ENCODE peak calls at places on chromosomes 1 and 21, in ten cellular contexts. T is CD4-positive, alpha-beta memory T cell; G is effector CD4-positive, alpha-beta T cell; U is T-helper 9 cell; V is colonic mucosa; N is Panc1; M is activated T-helper 9 cell treated with anti-CD3 and anti-CD28 coated beads, Interleukin-2, amount 50 U/mL, for 16 hours; K is SK-N-DZ; R is HCT116; J is CD8-positive, alpha-beta memory T cell. L is an unnamed sample.
A peak's percentile ranks its signal among the peaks of the same experiment; 100 is the strongest.

GRCh38 chr1:38746966-38747600 is 112.5 kb downstream of the RRAGC start:
- DNase-seq in T (no peak), G (no peak), U (no peak), M (no peak), J (no peak), V (no peak), R (no peak), K (no peak), N (no peak), L (peak; percentile 43)

GRCh38 chr1:168918860-168919741 is 187.4 kb upstream of the ATP1B1 start:
- DNase-seq in V (no peak), T (no peak), R (no peak), K (no peak), G (no peak), U (no peak), N (no peak), M (no peak), J (no peak), L (no peak)

GRCh38 chr1:9615316-9616063 is 26.8 kb downstream of the TMEM201 start:
- DNase-seq in R (peak; percentile 18), V (peak; percentile 43), M (peak; percentile 26), U (no peak), G (no peak), T (peak; percentile 50), N (peak; percentile 35), J (peak; percentile 25), K (no peak), L (no peak)

GRCh38 chr1:224684920-224685547 is 68.9 kb downstream of the CNIH3 start:
- DNase-seq in V (no peak), N (no peak), M (no peak), R (no peak), G (no peak), J (no peak), U (no peak), K (peak; percentile 50), T (no peak), L (no peak)

GRCh38 chr1:183968386-183968785 is 69.1 kb downstream of the COLGALT2 start:
- DNase-seq in V (no peak), K (no peak), M (no peak), J (no peak), G (no peak), T (no peak), N (no peak), R (no peak), U (no peak), L (no peak)

GRCh38 chr1:245588250-245588649 is 433.5 kb downstream of the KIF26B start:
- DNase-seq in R (no peak), T (no peak), V (no peak), M (no peak), G (no peak), N (no peak), J (no peak), U (no peak), K (peak; percentile 37), L (no peak)

GRCh38 chr1:8712413-8713229 is 104.8 kb downstream of the RERE start:
- DNase-seq in N (peak; percentile 73), R (no peak), J (no peak), U (no peak), V (no peak), K (peak; percentile 32), G (no peak), T (no peak), M (no peak), L (peak; percentile 70)

GRCh38 chr21:42474982-42475381 is 21.0 kb downstream of the RSPH1 start:
- DNase-seq in G (no peak), V (no peak), T (no peak), M (no peak), K (no peak), R (no peak), U (no peak), N (no peak), J (no peak), L (no peak)

GRCh38 chr1:47569681-47570470 is 132.0 kb downstream of the FOXD2 start:
- DNase-seq in V (peak; percentile 59), U (no peak), R (peak; percentile 79), T (no peak), K (no peak), N (peak; percentile 58), G (no peak), J (no peak), M (no peak), L (peak; percentile 74)

GRCh38 chr21:17679002-17679600 is 66.4 kb upstream of the BTG3 start:
- DNase-seq in N (peak; percentile 45), M (no peak), G (peak; percentile 15), K (peak; percentile 65), U (no peak), J (peak; percentile 59), V (no peak), T (peak; percentile 66), R (peak; percentile 37), L (peak; percentile 74)

GRCh38 chr1:209603877-209604276 is 20.4 kb downstream of the CAMK1G start:
- DNase-seq in T (no peak), J (no peak), G (no peak), N (no peak), R (no peak), U (no peak), M (no peak), V (no peak), K (no peak), L (no peak)

GRCh38 chr1:243595527-243596206 is 254.4 kb downstream of the AKT3 start:
- DNase-seq in V (no peak), J (no peak), T (no peak), G (no peak), M (no peak), N (no peak), K (no peak), U (no peak), R (no peak), L (no peak)

GRCh38 chr1:163063131-163064059 is 5.8 kb upstream of the RGS4 start:
- DNase-seq in G (no peak), U (no peak), M (no peak), R (no peak), N (no peak), V (no peak), J (no peak), T (no peak), K (no peak), L (no peak)

GRCh38 chr1:96236156-96236739 is 485.3 kb upstream of the PTBP2 start:
- DNase-seq in K (peak; percentile 49), V (peak; percentile 18), N (peak; percentile 43), R (peak; percentile 43), U (no peak), T (no peak), M (no peak), G (no peak), J (no peak), L (peak; percentile 50)

GRCh38 chr1:118504231-118504644 is 319.2 kb upstream of the SPAG17 start:
- DNase-seq in J (no peak), M (no peak), G (no peak), N (no peak), R (no peak), K (no peak), U (no peak), V (no peak), T (no peak), L (peak; percentile 85)

GRCh38 chr21:21064353-21064752 is 66.1 kb downstream of the NCAM2 start:
- DNase-seq in J (no peak), U (no peak), K (no peak), T (no peak), R (no peak), M (no peak), N (no peak), G (no peak), V (no peak), L (no peak)

GRCh38 chr1:1833916-1834325 is 55.7 kb upstream of the NADK start:
- DNase-seq in J (no peak), M (no peak), V (no peak), R (no peak), U (no peak), G (no peak), N (no peak), K (no peak), T (no peak), L (no peak)

GRCh38 chr1:82152356-82153281 is 351.9 kb downstream of the ADGRL2 start:
- DNase-seq in M (no peak), G (no peak), J (no peak), U (no peak), R (no peak), V (no peak), N (no peak), K (no peak), T (no peak), L (no peak)

GRCh38 chr1:242524571-242525359 is at the start of gene PLD5:
- DNase-seq in V (no peak), N (no peak), G (no peak), U (no peak), K (peak; percentile 73), M (no peak), R (no peak), J (no peak), T (no peak), L (no peak)

GRCh38 chr1:193988885-193989284 is 802.5 kb upstream of the B3GALT2 start:
- DNase-seq in G (no peak), V (no peak), U (no peak), M (no peak), K (no peak), J (no peak), R (no peak), T (no peak), N (no peak), L (no peak)

GRCh38 chr1:26984291-26984690 is 9.2 kb upstream of the TRNP1 start:
- DNase-seq in U (no peak), R (no peak), N (no peak), J (no peak), T (no peak), V (no peak), M (no peak), G (no peak), K (no peak), L (no peak)